ENCODE peak calls at places on chromosomes 1 and 21, in five cellular contexts. One of them, this sample, is unnamed.
A peak's percentile ranks its signal among the peaks of the same experiment; 100 is the strongest.

GRCh38 chr1:205360166-205360565 is 3.4 kb upstream of the KLHDC8A start:
- DNase-seq in fibroblast of lung: no peak
- DNase-seq in tibial nerve: no peak
- DNase-seq in OCI-LY7: no peak
- DNase-seq in H1: no peak
- DNase-seq in this sample: no peak

GRCh38 chr1:114587203-114587991 is 6.0 kb upstream of the BCAS2 start:
- DNase-seq in fibroblast of lung: no peak
- DNase-seq in tibial nerve: no peak
- DNase-seq in OCI-LY7: no peak
- DNase-seq in H1: no peak
- DNase-seq in this sample: no peak

GRCh38 chr1:200118779-200119505 is 91.4 kb downstream of the NR5A2 start:
- DNase-seq in fibroblast of lung: no peak
- DNase-seq in tibial nerve: no peak
- DNase-seq in OCI-LY7: peak; percentile 42
- DNase-seq in H1: no peak
- DNase-seq in this sample: no peak

GRCh38 chr1:227887697-227888403 is 59.9 kb downstream of the WNT9A start:
- DNase-seq in fibroblast of lung: peak; percentile 15
- DNase-seq in tibial nerve: peak; percentile 55
- DNase-seq in OCI-LY7: no peak
- DNase-seq in H1: no peak
- DNase-seq in this sample: peak; percentile 80

GRCh38 chr1:2610036-2610720 is 22.6 kb downstream of the MMEL1 start:
- DNase-seq in fibroblast of lung: no peak
- DNase-seq in tibial nerve: no peak
- DNase-seq in OCI-LY7: no peak
- DNase-seq in H1: no peak
- DNase-seq in this sample: peak; percentile 67

GRCh38 chr21:36486246-36486645 is 6.3 kb upstream of the CLDN14 start:
- DNase-seq in fibroblast of lung: no peak
- DNase-seq in tibial nerve: no peak
- DNase-seq in OCI-LY7: no peak
- DNase-seq in H1: no peak
- DNase-seq in this sample: no peak

GRCh38 chr1:13700521-13701273 is 709 bp downstream of the PRDM2 start:
- DNase-seq in fibroblast of lung: peak; percentile 46
- DNase-seq in tibial nerve: peak; percentile 44
- DNase-seq in OCI-LY7: peak; percentile 67
- DNase-seq in H1: no peak
- DNase-seq in this sample: no peak

GRCh38 chr1:73674945-73675561 is 522.9 kb downstream of the LRRIQ3 start:
- DNase-seq in fibroblast of lung: peak; percentile 12
- DNase-seq in tibial nerve: no peak
- DNase-seq in OCI-LY7: peak; percentile 7
- DNase-seq in H1: no peak
- DNase-seq in this sample: no peak

GRCh38 chr21:43892984-43893535 is 28.0 kb downstream of the AGPAT3 start:
- DNase-seq in fibroblast of lung: no peak
- DNase-seq in tibial nerve: no peak
- DNase-seq in OCI-LY7: no peak
- DNase-seq in H1: no peak
- DNase-seq in this sample: no peak

GRCh38 chr1:75233302-75233929 is 99.2 kb downstream of the LHX8 start:
- DNase-seq in fibroblast of lung: peak; percentile 4
- DNase-seq in tibial nerve: no peak
- DNase-seq in OCI-LY7: peak; percentile 37
- DNase-seq in H1: no peak
- DNase-seq in this sample: no peak

GRCh38 chr1:18443573-18444520 is 36.9 kb upstream of the KLHDC7A start:
- DNase-seq in fibroblast of lung: no peak
- DNase-seq in tibial nerve: no peak
- DNase-seq in OCI-LY7: no peak
- DNase-seq in H1: no peak
- DNase-seq in this sample: no peak

GRCh38 chr1:44239337-44239960 is 26.2 kb downstream of the DMAP1 start:
- DNase-seq in fibroblast of lung: peak; percentile 24
- DNase-seq in tibial nerve: peak; percentile 14
- DNase-seq in OCI-LY7: no peak
- DNase-seq in H1: peak; percentile 38
- DNase-seq in this sample: no peak

GRCh38 chr1:101175474-101175873 is 61.3 kb upstream of the S1PR1 start:
- DNase-seq in fibroblast of lung: no peak
- DNase-seq in tibial nerve: no peak
- DNase-seq in OCI-LY7: no peak
- DNase-seq in H1: no peak
- DNase-seq in this sample: no peak

GRCh38 chr1:31510853-31511789 is 65.2 kb upstream of the TINAGL1 start:
- DNase-seq in fibroblast of lung: no peak
- DNase-seq in tibial nerve: no peak
- DNase-seq in OCI-LY7: no peak
- DNase-seq in H1: no peak
- DNase-seq in this sample: no peak

GRCh38 chr1:59220356-59220755 is 76.5 kb upstream of the FGGY start:
- DNase-seq in fibroblast of lung: no peak
- DNase-seq in tibial nerve: no peak
- DNase-seq in OCI-LY7: no peak
- DNase-seq in H1: no peak
- DNase-seq in this sample: no peak

GRCh38 chr1:24606621-24607020 is 36.5 kb upstream of the SRRM1 start:
- DNase-seq in fibroblast of lung: no peak
- DNase-seq in tibial nerve: no peak
- DNase-seq in OCI-LY7: no peak
- DNase-seq in H1: no peak
- DNase-seq in this sample: no peak

GRCh38 chr1:76635784-76636183 is 231.5 kb upstream of the ST6GALNAC5 start:
- DNase-seq in fibroblast of lung: peak; percentile 55
- DNase-seq in tibial nerve: no peak
- DNase-seq in OCI-LY7: no peak
- DNase-seq in H1: no peak
- DNase-seq in this sample: no peak

GRCh38 chr1:53968125-53968513 is 22.0 kb downstream of the LRRC42 start:
- DNase-seq in fibroblast of lung: peak; percentile 24
- DNase-seq in tibial nerve: no peak
- DNase-seq in OCI-LY7: no peak
- DNase-seq in H1: no peak
- DNase-seq in this sample: no peak

GRCh38 chr1:226640288-226640687 is 91.7 kb downstream of the STUM start:
- DNase-seq in fibroblast of lung: no peak
- DNase-seq in tibial nerve: no peak
- DNase-seq in OCI-LY7: no peak
- DNase-seq in H1: no peak
- DNase-seq in this sample: no peak

GRCh38 chr21:41830145-41830707 is 48.9 kb downstream of the PRDM15 start:
- DNase-seq in fibroblast of lung: no peak
- DNase-seq in tibial nerve: no peak
- DNase-seq in OCI-LY7: no peak
- DNase-seq in H1: no peak
- DNase-seq in this sample: no peak

GRCh38 chr1:170634293-170634692 is 29.6 kb upstream of the PRRX1 start:
- DNase-seq in fibroblast of lung: peak; percentile 84
- DNase-seq in tibial nerve: no peak
- DNase-seq in OCI-LY7: no peak
- DNase-seq in H1: no peak
- DNase-seq in this sample: no peak

GRCh38 chr1:10308001-10308400 is 90.9 kb upstream of the PGD start:
- DNase-seq in fibroblast of lung: no peak
- DNase-seq in tibial nerve: no peak
- DNase-seq in OCI-LY7: peak; percentile 45
- DNase-seq in H1: no peak
- DNase-seq in this sample: no peak

GRCh38 chr1:19799877-19800804 is at the start of gene TMCO4:
- DNase-seq in fibroblast of lung: peak; percentile 91
- DNase-seq in tibial nerve: peak; percentile 33
- DNase-seq in OCI-LY7: peak; percentile 37
- DNase-seq in H1: no peak
- DNase-seq in this sample: no peak

DNA sequence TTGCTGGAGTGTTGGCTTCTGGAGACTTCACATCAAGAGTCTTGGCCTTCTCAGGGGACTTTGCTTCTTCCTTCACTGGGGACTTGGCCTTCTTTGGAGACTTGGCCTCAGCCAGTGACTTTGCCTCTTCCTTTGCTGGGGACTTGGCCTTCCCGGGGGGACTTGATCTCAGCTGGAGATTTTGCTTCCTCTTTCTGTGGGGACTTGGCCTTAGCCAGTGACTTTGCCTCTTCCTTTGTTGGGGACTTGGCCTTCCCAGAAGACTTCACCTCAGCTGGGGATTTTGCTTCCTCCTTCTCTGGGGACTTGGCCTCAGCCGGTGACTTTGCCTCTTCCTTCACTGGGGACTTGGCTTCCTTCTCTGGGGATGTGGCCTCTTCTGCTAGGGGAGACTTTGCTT is 13.5 kb upstream of the CD2 start:
- DNase-seq in fibroblast of lung: no peak
- DNase-seq in tibial nerve: no peak
- DNase-seq in OCI-LY7: peak; percentile 11
- DNase-seq in H1: no peak
- DNase-seq in this sample: no peak
- H3K27ac ChIP-seq in fibroblast of lung: no peak overlapping the region
- H3K27ac ChIP-seq in tibial nerve: no peak overlapping the region
- H3K27ac ChIP-seq in OCI-LY7: no peak overlapping the region
- H3K27ac ChIP-seq in H1: no peak overlapping the region
- H3K27ac ChIP-seq in this sample: no peak overlapping the region

DNA sequence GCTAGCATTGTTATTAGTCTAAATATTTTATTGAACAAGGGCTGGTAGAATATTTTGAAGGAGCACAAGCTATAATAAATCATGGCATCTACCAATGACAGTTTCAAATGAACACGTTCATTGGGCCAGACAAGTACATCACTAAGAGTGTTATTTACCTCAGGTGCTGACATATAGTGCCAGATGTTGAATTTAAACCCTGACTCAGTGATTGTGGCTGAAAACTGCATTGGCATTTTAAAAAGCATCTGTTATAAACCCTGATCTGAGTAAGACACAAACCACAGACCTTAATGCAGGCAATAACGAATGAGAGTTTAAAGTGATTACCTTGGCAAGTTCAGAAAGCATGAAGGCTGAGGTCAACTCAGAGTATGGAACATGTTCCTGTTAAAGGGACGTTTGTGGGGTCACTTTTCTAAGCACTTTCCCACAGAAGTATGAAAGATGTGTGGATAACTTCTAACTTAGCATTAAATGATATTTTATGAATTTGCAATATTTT is 865.1 kb upstream of the TMPRSS15 start:
- DNase-seq in fibroblast of lung: no peak
- DNase-seq in tibial nerve: no peak
- DNase-seq in OCI-LY7: no peak
- DNase-seq in H1: no peak
- DNase-seq in this sample: no peak
- H3K4me3 ChIP-seq in fibroblast of lung: no peak overlapping the region
- H3K4me3 ChIP-seq in tibial nerve: no peak overlapping the region
- H3K4me3 ChIP-seq in OCI-LY7: no peak overlapping the region
- H3K4me3 ChIP-seq in H1: no peak overlapping the region
- H3K4me3 ChIP-seq in this sample: no peak overlapping the region

GRCh38 chr1:232293361-232293760 is 336.6 kb downstream of the SIPA1L2 start:
- DNase-seq in fibroblast of lung: no peak
- DNase-seq in tibial nerve: no peak
- DNase-seq in OCI-LY7: no peak
- DNase-seq in H1: no peak
- DNase-seq in this sample: no peak

GRCh38 chr1:232291681-232292080 is 338.3 kb downstream of the SIPA1L2 start:
- DNase-seq in fibroblast of lung: peak; percentile 22
- DNase-seq in tibial nerve: peak; percentile 44
- DNase-seq in OCI-LY7: no peak
- DNase-seq in H1: no peak
- DNase-seq in this sample: no peak

GRCh38 chr1:232292246-232292645 is 337.7 kb downstream of the SIPA1L2 start:
- DNase-seq in fibroblast of lung: peak; percentile 14
- DNase-seq in tibial nerve: no peak
- DNase-seq in OCI-LY7: no peak
- DNase-seq in H1: no peak
- DNase-seq in this sample: no peak

GRCh38 chr1:232291258-232291657 is 338.7 kb downstream of the SIPA1L2 start:
- DNase-seq in fibroblast of lung: peak; percentile 19
- DNase-seq in tibial nerve: no peak
- DNase-seq in OCI-LY7: no peak
- DNase-seq in H1: no peak
- DNase-seq in this sample: no peak

GRCh38 chr1:232292818-232293217 is 337.1 kb downstream of the SIPA1L2 start:
- DNase-seq in fibroblast of lung: no peak
- DNase-seq in tibial nerve: no peak
- DNase-seq in OCI-LY7: no peak
- DNase-seq in H1: no peak
- DNase-seq in this sample: no peak
- TF ChIP-seq CTCF in fibroblast of lung: no peak
- TF ChIP-seq CTCF in tibial nerve: no peak
- TF ChIP-seq CTCF in OCI-LY7: no peak
- TF ChIP-seq CTCF in H1: no peak
- TF ChIP-seq CTCF in this sample: no peak

GRCh38 chr1:40270152-40270834 is 12.3 kb downstream of the ZMPSTE24 start:
- DNase-seq in fibroblast of lung: no peak
- DNase-seq in tibial nerve: no peak
- DNase-seq in OCI-LY7: no peak
- DNase-seq in H1: no peak
- DNase-seq in this sample: no peak
- H3K27ac ChIP-seq in fibroblast of lung: peak overlapping the region; percentile 41
- H3K27ac ChIP-seq in tibial nerve: no peak overlapping the region
- H3K27ac ChIP-seq in OCI-LY7: no peak overlapping the region
- H3K27ac ChIP-seq in H1: no peak overlapping the region
- H3K27ac ChIP-seq in this sample: no peak overlapping the region

DNA sequence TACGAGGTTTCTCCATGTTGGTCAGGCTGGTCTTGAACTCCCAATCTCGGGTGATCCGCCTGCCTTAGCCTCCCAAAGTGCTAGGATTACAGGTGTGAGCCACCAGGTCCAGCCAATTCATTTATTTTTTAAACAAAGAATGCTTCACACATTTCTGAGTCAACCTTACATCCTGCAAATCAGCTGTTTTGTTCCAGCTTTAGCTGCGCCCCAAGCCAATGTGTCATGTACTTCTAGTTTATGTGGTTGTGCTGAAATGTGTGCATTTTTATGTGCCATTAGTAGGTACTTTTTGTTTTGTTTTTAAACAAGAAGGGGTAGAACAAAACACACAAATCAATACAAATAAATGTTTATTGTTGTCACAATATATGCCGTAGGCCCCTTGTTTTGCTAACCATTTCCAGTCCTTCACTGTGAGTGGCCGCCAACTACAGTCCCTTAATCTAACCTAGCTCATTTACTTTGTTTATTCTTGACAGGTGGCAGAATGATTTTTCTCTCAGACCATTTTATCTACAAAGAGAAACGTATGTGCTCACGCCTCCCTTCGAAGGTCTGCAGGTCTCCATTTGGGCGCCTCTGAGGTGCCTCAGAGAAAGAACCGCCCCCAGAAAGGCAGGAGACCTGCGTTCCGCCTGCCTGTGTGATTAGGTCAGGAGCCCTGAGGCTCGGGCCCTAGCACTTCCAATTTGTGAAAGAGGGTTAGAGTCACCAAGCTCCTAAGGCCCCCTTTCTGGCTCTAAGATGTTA is 2.8 kb upstream of the CASQ2 start:
- DNase-seq in fibroblast of lung: no peak
- DNase-seq in tibial nerve: no peak
- DNase-seq in OCI-LY7: no peak
- DNase-seq in H1: peak; percentile 29
- DNase-seq in this sample: no peak
- H3K4me3 ChIP-seq in fibroblast of lung: no peak overlapping the region
- H3K4me3 ChIP-seq in tibial nerve: no peak overlapping the region
- H3K4me3 ChIP-seq in OCI-LY7: no peak overlapping the region
- H3K4me3 ChIP-seq in H1: peak overlapping the region; percentile 30
- H3K4me3 ChIP-seq in this sample: peak overlapping the region; percentile 52